ENCODE peak calls at places on chromosomes 7 and 10, in five cellular contexts. One of them, this sample, is unnamed.

GRCh38 chr7:25752967-25753791 is 398.8 kb upstream of the NFE2L3 start:
- DNase-seq in mesenchymal stem cell: no peak
- DNase-seq in neuronal stem cell: peak
- DNase-seq in H1: no peak
- DNase-seq in trophoblast cell: peak
- DNase-seq in this sample: peak

GRCh38 chr7:157993406-157994105 is 594.1 kb downstream of the PTPRN2 start:
- DNase-seq in mesenchymal stem cell: no peak
- DNase-seq in neuronal stem cell: no peak
- DNase-seq in H1: no peak
- DNase-seq in trophoblast cell: no peak
- DNase-seq in this sample: no peak

GRCh38 chr7:129665013-129665401 is 53.5 kb downstream of the NRF1 start:
- DNase-seq in mesenchymal stem cell: peak
- DNase-seq in neuronal stem cell: no peak
- DNase-seq in H1: peak
- DNase-seq in trophoblast cell: peak
- DNase-seq in this sample: peak

GRCh38 chr10:6033954-6034353 is 28.2 kb downstream of the IL2RA start:
- DNase-seq in mesenchymal stem cell: peak
- DNase-seq in neuronal stem cell: no peak
- DNase-seq in H1: no peak
- DNase-seq in trophoblast cell: peak
- DNase-seq in this sample: no peak

GRCh38 chr10:99450624-99451498 is 20.4 kb upstream of the GOT1 start:
- DNase-seq in mesenchymal stem cell: peak
- DNase-seq in neuronal stem cell: no peak
- DNase-seq in H1: no peak
- DNase-seq in trophoblast cell: peak
- DNase-seq in this sample: no peak

GRCh38 chr7:155513543-155514285 is 32.6 kb downstream of the CNPY1 start:
- DNase-seq in mesenchymal stem cell: no peak
- DNase-seq in neuronal stem cell: no peak
- DNase-seq in H1: no peak
- DNase-seq in trophoblast cell: no peak
- DNase-seq in this sample: no peak

GRCh38 chr10:93518531-93518930 is 22.1 kb downstream of the CEP55 start:
- DNase-seq in mesenchymal stem cell: no peak
- DNase-seq in neuronal stem cell: no peak
- DNase-seq in H1: no peak
- DNase-seq in trophoblast cell: peak
- DNase-seq in this sample: no peak

GRCh38 chr10:76558996-76559888 is 1078.4 kb downstream of the KCNMA1 start:
- DNase-seq in mesenchymal stem cell: peak
- DNase-seq in neuronal stem cell: no peak
- DNase-seq in H1: no peak
- DNase-seq in trophoblast cell: no peak
- DNase-seq in this sample: no peak

GRCh38 chr7:77426052-77426404 is 9.9 kb upstream of the GSAP start:
- DNase-seq in mesenchymal stem cell: no peak
- DNase-seq in neuronal stem cell: no peak
- DNase-seq in H1: no peak
- DNase-seq in trophoblast cell: no peak
- DNase-seq in this sample: no peak

GRCh38 chr7:120445276-120445675 is 172.3 kb downstream of the KCND2 start:
- DNase-seq in mesenchymal stem cell: no peak
- DNase-seq in neuronal stem cell: no peak
- DNase-seq in H1: no peak
- DNase-seq in trophoblast cell: no peak
- DNase-seq in this sample: no peak

GRCh38 chr7:46811529-46811928 is 770.4 kb downstream of the TNS3 start:
- DNase-seq in mesenchymal stem cell: peak
- DNase-seq in neuronal stem cell: no peak
- DNase-seq in H1: no peak
- DNase-seq in trophoblast cell: no peak
- DNase-seq in this sample: no peak

GRCh38 chr10:127720903-127721302 is 16.1 kb upstream of the FOXI2 start:
- DNase-seq in mesenchymal stem cell: no peak
- DNase-seq in neuronal stem cell: no peak
- DNase-seq in H1: no peak
- DNase-seq in trophoblast cell: no peak
- DNase-seq in this sample: peak

GRCh38 chr7:38051311-38051710 is 126.7 kb upstream of the STARD3NL start:
- DNase-seq in mesenchymal stem cell: no peak
- DNase-seq in neuronal stem cell: no peak
- DNase-seq in H1: no peak
- DNase-seq in trophoblast cell: no peak
- DNase-seq in this sample: no peak

GRCh38 chr7:100493476-100494264 is 9.9 kb downstream of the NYAP1 start:
- DNase-seq in mesenchymal stem cell: peak
- DNase-seq in neuronal stem cell: no peak
- DNase-seq in H1: peak
- DNase-seq in trophoblast cell: no peak
- DNase-seq in this sample: no peak

GRCh38 chr7:115096262-115096661 is 174.4 kb downstream of the MDFIC start:
- DNase-seq in mesenchymal stem cell: no peak
- DNase-seq in neuronal stem cell: no peak
- DNase-seq in H1: no peak
- DNase-seq in trophoblast cell: no peak
- DNase-seq in this sample: no peak

GRCh38 chr7:2952316-2952715 is 91.4 kb downstream of the CARD11 start:
- DNase-seq in mesenchymal stem cell: no peak
- DNase-seq in neuronal stem cell: no peak
- DNase-seq in H1: no peak
- DNase-seq in trophoblast cell: no peak
- DNase-seq in this sample: no peak

GRCh38 chr10:47361293-47361692 is 13.1 kb downstream of the RBP3 start:
- DNase-seq in mesenchymal stem cell: peak
- DNase-seq in neuronal stem cell: peak
- DNase-seq in H1: peak
- DNase-seq in trophoblast cell: no peak
- DNase-seq in this sample: peak

GRCh38 chr10:133072776-133073390 is 14.8 kb upstream of the ADGRA1 start:
- DNase-seq in mesenchymal stem cell: no peak
- DNase-seq in neuronal stem cell: no peak
- DNase-seq in H1: no peak
- DNase-seq in trophoblast cell: no peak
- DNase-seq in this sample: no peak

GRCh38 chr10:122557516-122557915 is 3.0 kb upstream of the DMBT1 start:
- DNase-seq in mesenchymal stem cell: no peak
- DNase-seq in neuronal stem cell: no peak
- DNase-seq in H1: peak
- DNase-seq in trophoblast cell: no peak
- DNase-seq in this sample: peak

GRCh38 chr7:46296526-46296925 is 375.5 kb upstream of the IGFBP3 start:
- DNase-seq in mesenchymal stem cell: no peak
- DNase-seq in neuronal stem cell: no peak
- DNase-seq in H1: no peak
- DNase-seq in trophoblast cell: no peak
- DNase-seq in this sample: no peak

GRCh38 chr10:16987976-16988610 is 141.5 kb downstream of the CUBN start:
- DNase-seq in mesenchymal stem cell: no peak
- DNase-seq in neuronal stem cell: no peak
- DNase-seq in H1: no peak
- DNase-seq in trophoblast cell: no peak
- DNase-seq in this sample: no peak

GRCh38 chr7:129781856-129782256 is 170.3 kb downstream of the NRF1 start:
- DNase-seq in mesenchymal stem cell: no peak
- DNase-seq in neuronal stem cell: peak
- DNase-seq in H1: peak
- DNase-seq in trophoblast cell: no peak
- DNase-seq in this sample: peak

GRCh38 chr7:144474800-144475521 is 71.5 kb upstream of the NOBOX start:
- DNase-seq in mesenchymal stem cell: no peak
- DNase-seq in neuronal stem cell: no peak
- DNase-seq in H1: no peak
- DNase-seq in trophoblast cell: no peak
- DNase-seq in this sample: no peak

GRCh38 chr10:30759423-30759822 is 129.9 kb upstream of the LYZL2 start:
- DNase-seq in mesenchymal stem cell: peak
- DNase-seq in neuronal stem cell: no peak
- DNase-seq in H1: no peak
- DNase-seq in trophoblast cell: no peak
- DNase-seq in this sample: no peak

GRCh38 chr7:112509390-112509789 is 28.6 kb downstream of the LSMEM1 start:
- DNase-seq in mesenchymal stem cell: no peak
- DNase-seq in neuronal stem cell: no peak
- DNase-seq in H1: no peak
- DNase-seq in trophoblast cell: no peak
- DNase-seq in this sample: no peak

GRCh38 chr10:129888784-129889616 is 75.1 kb downstream of the EBF3 start:
- DNase-seq in mesenchymal stem cell: peak
- DNase-seq in neuronal stem cell: peak
- DNase-seq in H1: peak
- DNase-seq in trophoblast cell: no peak
- DNase-seq in this sample: peak

GRCh38 chr7:43869898-43870240 is 552 bp upstream of the MRPS24 start:
- DNase-seq in mesenchymal stem cell: peak
- DNase-seq in neuronal stem cell: no peak
- DNase-seq in H1: no peak
- DNase-seq in trophoblast cell: peak
- DNase-seq in this sample: no peak

GRCh38 chr7:42103020-42103419 is 134.0 kb downstream of the GLI3 start:
- DNase-seq in mesenchymal stem cell: no peak
- DNase-seq in neuronal stem cell: no peak
- DNase-seq in H1: no peak
- DNase-seq in trophoblast cell: no peak
- DNase-seq in this sample: no peak

GRCh38 chr10:37566336-37566735 is 291.1 kb downstream of the ZNF248 start:
- DNase-seq in mesenchymal stem cell: no peak
- DNase-seq in neuronal stem cell: no peak
- DNase-seq in H1: no peak
- DNase-seq in trophoblast cell: peak
- DNase-seq in this sample: no peak

DNA sequence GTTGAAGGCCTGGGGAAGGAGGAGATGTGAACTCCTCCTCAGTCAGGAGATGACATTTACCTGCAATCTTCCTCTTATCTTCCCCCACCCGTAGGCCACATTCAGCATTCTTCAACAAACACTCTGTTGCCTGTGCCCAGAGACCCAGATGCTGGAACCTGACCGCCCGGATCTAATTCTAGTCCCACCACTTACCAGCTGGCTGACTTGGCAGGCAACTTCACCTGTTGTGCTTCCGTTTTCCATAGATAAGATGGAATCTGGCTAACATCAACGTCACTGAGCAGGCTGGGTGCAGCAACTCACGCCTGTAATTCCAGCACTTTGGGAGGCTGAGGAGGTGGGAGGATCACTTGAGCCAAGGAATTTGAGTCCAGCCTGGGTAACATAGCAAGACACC is 21.3 kb upstream of the FXYD4 start:
- DNase-seq in mesenchymal stem cell: no peak
- DNase-seq in neuronal stem cell: no peak
- DNase-seq in H1: no peak
- DNase-seq in trophoblast cell: peak
- DNase-seq in this sample: no peak
- H2BK12ac ChIP-seq in mesenchymal stem cell: no peak
- H2BK12ac ChIP-seq in neuronal stem cell: no peak
- H2BK12ac ChIP-seq in H1: no peak
- H2BK12ac ChIP-seq in trophoblast cell: no peak
- H2BK12ac ChIP-seq in this sample: no peak

DNA sequence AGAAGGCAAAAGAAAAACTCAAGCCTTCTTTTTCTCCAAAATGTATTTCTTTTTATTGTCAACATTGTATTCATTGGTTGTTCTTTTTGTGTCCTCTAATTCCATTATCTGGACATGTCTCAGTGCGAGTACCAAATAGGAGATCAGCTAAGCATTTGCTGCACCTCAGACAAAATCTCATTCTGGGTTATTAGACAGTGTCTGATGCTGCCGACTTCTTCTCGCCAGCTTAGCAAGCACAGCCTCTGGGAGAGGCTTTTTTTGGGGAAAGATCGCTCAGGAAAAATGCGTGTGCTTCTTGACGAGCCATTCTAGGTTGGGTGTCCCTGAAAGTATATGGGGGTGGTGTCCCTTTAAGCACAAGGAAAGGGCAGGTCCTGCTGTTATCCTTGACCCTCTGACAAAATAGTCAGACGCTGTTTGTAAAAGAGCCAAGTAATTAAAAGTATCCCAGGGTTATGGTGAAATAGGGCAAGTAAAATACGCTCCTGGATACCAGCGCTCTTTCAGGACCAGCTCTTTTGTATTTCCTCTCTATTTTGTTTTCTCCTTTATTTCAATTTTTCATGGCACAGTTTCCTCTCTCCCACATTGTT is 540.1 kb upstream of the FZD8 start:
- DNase-seq in mesenchymal stem cell: no peak
- DNase-seq in neuronal stem cell: no peak
- DNase-seq in H1: no peak
- DNase-seq in trophoblast cell: no peak
- DNase-seq in this sample: no peak
- H2BK12ac ChIP-seq in mesenchymal stem cell: no peak
- H2BK12ac ChIP-seq in neuronal stem cell: no peak
- H2BK12ac ChIP-seq in H1: no peak
- H2BK12ac ChIP-seq in trophoblast cell: peak
- H2BK12ac ChIP-seq in this sample: no peak

GRCh38 chr7:127253289-127254162 is 785 bp upstream of the GRM8 start:
- DNase-seq in mesenchymal stem cell: peak
- DNase-seq in neuronal stem cell: peak
- DNase-seq in H1: peak
- DNase-seq in trophoblast cell: no peak
- DNase-seq in this sample: peak
- H2BK12ac ChIP-seq in mesenchymal stem cell: no peak
- H2BK12ac ChIP-seq in neuronal stem cell: peak
- H2BK12ac ChIP-seq in H1: no peak
- H2BK12ac ChIP-seq in trophoblast cell: no peak
- H2BK12ac ChIP-seq in this sample: no peak

DNA sequence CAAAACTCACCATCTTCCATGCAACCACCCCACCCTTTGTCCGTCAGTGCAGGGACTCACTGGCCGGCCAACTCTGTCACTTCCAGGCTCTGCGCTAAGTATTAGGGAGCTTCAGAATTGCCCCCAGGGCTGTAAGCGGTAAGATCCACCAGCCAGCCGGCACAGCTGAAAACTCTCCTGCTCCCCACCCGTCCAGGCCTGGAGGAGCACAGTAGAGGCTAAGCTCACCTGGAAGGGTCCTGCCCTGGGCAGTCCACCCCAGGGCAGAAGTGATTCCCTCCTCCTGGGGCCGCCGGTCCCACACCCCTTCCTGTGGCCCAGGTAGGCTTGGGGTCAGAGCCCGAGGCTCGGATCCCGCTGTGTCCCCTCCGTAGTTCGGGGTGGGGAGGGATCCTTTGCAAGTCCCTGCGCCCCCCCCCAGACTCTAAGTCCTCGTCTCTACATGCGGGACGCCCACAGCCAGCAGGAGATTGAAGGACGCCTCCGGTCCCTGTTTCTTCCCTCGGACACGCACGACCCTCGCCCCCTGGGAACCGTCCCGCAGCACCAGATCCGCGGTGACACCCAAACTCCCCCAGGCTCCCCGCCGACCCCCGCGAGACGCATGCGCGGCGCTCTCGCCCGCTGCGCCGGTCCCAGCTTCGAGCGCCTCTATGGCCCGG is 138.9 kb downstream of the ARHGAP22 start:
- DNase-seq in mesenchymal stem cell: no peak
- DNase-seq in neuronal stem cell: no peak
- DNase-seq in H1: peak
- DNase-seq in trophoblast cell: no peak
- DNase-seq in this sample: peak
- H2BK12ac ChIP-seq in mesenchymal stem cell: no peak
- H2BK12ac ChIP-seq in neuronal stem cell: no peak
- H2BK12ac ChIP-seq in H1: no peak
- H2BK12ac ChIP-seq in trophoblast cell: peak
- H2BK12ac ChIP-seq in this sample: no peak

This sample was measured in H9.